ENCODE peak calls at places on chromosomes 2 and 18, in seven cellular contexts. G, K, R, F, M, O and D are unnamed samples.

GRCh38 chr2:13021470-13021957 is 304.8 kb downstream of the TRIB2 start:
- DNase-seq in G (no peak), K (no peak), R (no peak), F (no peak), M (peak), O (no peak), D (no peak)

GRCh38 chr2:164617466-164617865 is 3.8 kb downstream of the GRB14 start:
- DNase-seq in G (no peak), K (no peak), R (no peak), F (no peak), M (peak), O (no peak), D (no peak)

GRCh38 chr2:165793779-165794519 is at the start of gene GALNT3:
- DNase-seq in G (no peak), K (no peak), R (no peak), F (peak), M (no peak), O (peak), D (no peak)

GRCh38 chr18:11119550-11119949 is 29.8 kb downstream of the PIEZO2 start:
- DNase-seq in G (no peak), K (no peak), R (no peak), F (no peak), M (no peak), O (no peak), D (peak)

GRCh38 chr2:190533175-190533967 is 1.2 kb downstream of the NEMP2 start:
- DNase-seq in G (no peak), K (no peak), R (no peak), F (no peak), M (peak), O (no peak), D (peak)

GRCh38 chr2:7792031-7792651 is 874.9 kb downstream of the RNF144A start:
- DNase-seq in G (no peak), K (no peak), R (no peak), F (peak), M (peak), O (no peak), D (no peak)

GRCh38 chr2:88355486-88355885 is 97.0 kb downstream of the FOXI3 start:
- DNase-seq in G (no peak), K (no peak), R (no peak), F (no peak), M (no peak), O (peak), D (no peak)

GRCh38 chr2:232300894-232301387 is 77.6 kb upstream of the ALPP start:
- DNase-seq in G (peak), K (peak), R (no peak), F (peak), M (peak), O (no peak), D (peak)

GRCh38 chr2:227789803-227790202 is 23.8 kb upstream of the CCL20 start:
- DNase-seq in G (no peak), K (peak), R (no peak), F (no peak), M (peak), O (no peak), D (peak)

GRCh38 chr2:172395503-172395902 is 31.9 kb upstream of the ITGA6 start:
- DNase-seq in G (no peak), K (peak), R (no peak), F (no peak), M (no peak), O (no peak), D (no peak)

GRCh38 chr18:68445131-68445530 is 269.8 kb downstream of the TMX3 start:
- DNase-seq in G (no peak), K (no peak), R (no peak), F (no peak), M (no peak), O (no peak), D (no peak)

GRCh38 chr2:32946314-32947075 is at the start of gene LTBP1:
- DNase-seq in G (peak), K (peak), R (peak), F (peak), M (peak), O (peak), D (peak)

GRCh38 chr2:16100006-16100405 is 159.7 kb downstream of the MYCN start:
- DNase-seq in G (peak), K (no peak), R (no peak), F (peak), M (no peak), O (no peak), D (no peak)

GRCh38 chr2:30346475-30347169 is 100.4 kb upstream of the LCLAT1 start:
- DNase-seq in G (no peak), K (no peak), R (no peak), F (peak), M (no peak), O (peak), D (no peak)

GRCh38 chr2:15667579-15668556 is 76.2 kb downstream of the DDX1 start:
- DNase-seq in G (no peak), K (peak), R (no peak), F (no peak), M (peak), O (no peak), D (peak)

GRCh38 chr2:61135510-61135909 is 26.5 kb upstream of the C2orf74 start:
- DNase-seq in G (no peak), K (peak), R (peak), F (peak), M (peak), O (no peak), D (peak)

GRCh38 chr2:240479561-240479960 is 44.1 kb downstream of the GPC1 start:
- DNase-seq in G (no peak), K (no peak), R (no peak), F (peak), M (no peak), O (no peak), D (no peak)

GRCh38 chr2:7118606-7119503 is 201.6 kb downstream of the RNF144A start:
- DNase-seq in G (peak), K (peak), R (peak), F (peak), M (peak), O (peak), D (peak)

GRCh38 chr2:67290451-67290991 is 106.6 kb upstream of the ETAA1 start:
- DNase-seq in G (no peak), K (peak), R (peak), F (no peak), M (peak), O (no peak), D (peak)

GRCh38 chr18:51867767-51868166 is 472.2 kb upstream of the DCC start:
- DNase-seq in G (no peak), K (peak), R (peak), F (peak), M (peak), O (peak), D (peak)

GRCh38 chr2:23803965-23804542 is 122.9 kb downstream of the ATAD2B start:
- DNase-seq in G (peak), K (peak), R (no peak), F (peak), M (peak), O (peak), D (peak)

GRCh38 chr2:15273452-15273851 is 287.7 kb downstream of the NBAS start:
- DNase-seq in G (no peak), K (no peak), R (no peak), F (no peak), M (no peak), O (no peak), D (no peak)

GRCh38 chr2:28413152-28413895 is 20.7 kb downstream of the FOSL2 start:
- DNase-seq in G (no peak), K (peak), R (no peak), F (no peak), M (peak), O (peak), D (no peak)

GRCh38 chr2:189179607-189179979 is at the start of gene COL5A2:
- DNase-seq in G (peak), K (peak), R (peak), F (peak), M (peak), O (peak), D (peak)

GRCh38 chr2:136492901-136493300 is 272.4 kb upstream of the THSD7B start:
- DNase-seq in G (no peak), K (no peak), R (no peak), F (no peak), M (no peak), O (no peak), D (no peak)

DNA sequence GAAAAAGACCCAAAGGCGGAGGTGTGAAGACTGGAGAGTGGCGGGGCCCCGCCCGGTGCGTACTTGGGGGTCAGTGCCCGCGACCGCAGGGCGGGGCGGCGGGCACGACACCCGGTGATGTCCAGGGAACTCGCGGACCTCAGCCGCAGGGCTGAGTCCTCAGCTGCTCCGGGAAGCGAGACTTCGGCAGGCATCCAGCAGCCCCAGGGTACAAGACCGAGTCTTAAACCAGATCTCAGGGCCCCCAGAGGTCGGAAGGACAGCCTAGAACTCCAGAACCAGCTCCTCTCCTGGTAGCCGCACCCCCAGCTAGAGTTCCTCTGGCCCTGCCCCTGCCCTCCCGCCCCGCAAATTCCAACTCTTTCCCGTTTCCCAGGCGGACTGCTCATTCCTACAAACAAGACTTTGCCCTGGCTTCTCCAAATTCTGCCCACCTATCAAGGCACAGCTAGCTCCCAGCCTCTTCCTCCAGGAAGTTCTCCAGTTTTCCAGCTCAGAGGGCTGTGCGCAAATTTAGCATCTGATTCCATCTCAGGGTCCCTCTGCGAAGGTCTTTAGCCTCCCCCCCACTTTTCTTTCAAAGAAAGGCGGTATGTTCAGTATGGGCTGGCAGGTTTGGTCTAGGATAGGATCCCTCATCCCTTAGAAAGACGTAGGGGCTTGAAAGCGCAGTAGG is 26.0 kb upstream of the NOTO start:
- DNase-seq in G (no peak), K (no peak), R (no peak), F (peak), M (peak), O (peak), D (no peak)
- TF ChIP-seq CTCF in G (no peak), K (no peak), R (no peak), F (no peak), M (no peak), O (no peak), D (no peak)

GRCh38 chr18:37491526-37491925 is 74.1 kb downstream of the CELF4 start:
- DNase-seq in G (no peak), K (no peak), R (no peak), F (no peak), M (no peak), O (no peak), D (no peak)

GRCh38 chr18:37492952-37493351 is 72.6 kb downstream of the CELF4 start:
- DNase-seq in G (no peak), K (no peak), R (no peak), F (no peak), M (no peak), O (no peak), D (no peak)

GRCh38 chr18:37494406-37494805 is 71.2 kb downstream of the CELF4 start:
- DNase-seq in G (no peak), K (no peak), R (no peak), F (no peak), M (no peak), O (no peak), D (no peak)

GRCh38 chr18:37495354-37495753 is 70.2 kb downstream of the CELF4 start:
- DNase-seq in G (no peak), K (no peak), R (no peak), F (no peak), M (no peak), O (no peak), D (no peak)

DNA sequence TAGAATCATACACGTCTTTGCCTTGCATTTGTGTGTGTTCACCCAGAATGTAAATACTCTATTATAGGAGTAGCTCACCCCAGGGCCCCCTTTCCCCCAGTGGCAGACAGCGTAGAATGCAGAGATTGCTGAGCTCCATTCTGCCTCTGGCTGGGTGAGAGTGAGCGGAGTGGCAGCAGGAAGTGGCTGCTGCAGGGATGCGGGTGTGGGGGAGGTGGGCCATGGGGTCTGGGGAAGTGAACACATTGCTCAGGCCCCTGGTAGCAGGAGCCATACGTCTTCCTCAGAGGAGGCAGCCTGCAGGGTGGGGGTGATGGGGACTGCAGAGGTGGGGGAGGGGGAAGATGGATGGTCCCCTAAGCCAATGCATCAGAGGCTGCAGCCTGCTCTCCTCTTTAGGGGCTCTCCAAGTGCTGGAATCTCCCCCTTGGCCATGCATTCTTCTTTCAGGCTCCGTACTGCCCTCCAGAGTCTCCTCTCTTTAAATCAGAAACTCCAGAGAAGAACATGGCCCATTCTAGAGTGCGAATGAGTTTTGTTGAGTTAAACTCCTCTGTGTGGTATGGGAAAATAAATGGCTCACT is 72.2 kb downstream of the CELF4 start:
- DNase-seq in G (no peak), K (no peak), R (no peak), F (no peak), M (no peak), O (no peak), D (no peak)
- TF ChIP-seq CTCF in G (no peak), K (no peak), R (no peak), F (no peak), M (no peak), O (no peak), D (no peak)

GRCh38 chr2:96105152-96105915 is 11.0 kb downstream of the ADRA2B start:
- DNase-seq in G (no peak), K (no peak), R (no peak), F (no peak), M (no peak), O (no peak), D (no peak)
- TF ChIP-seq CTCF in G (no peak), K (no peak), R (no peak), F (no peak), M (no peak), O (no peak), D (no peak)

GRCh38 chr18:75314117-75314516 is 103.5 kb downstream of the TSHZ1 start:
- DNase-seq in G (no peak), K (no peak), R (no peak), F (no peak), M (no peak), O (no peak), D (no peak)
- TF ChIP-seq CTCF in G (no peak), K (peak), R (no peak), F (no peak), M (peak), O (peak), D (peak)

GRCh38 chr2:36174920-36175319 is 180.7 kb upstream of the CRIM1 start:
- DNase-seq in G (no peak), K (no peak), R (no peak), F (no peak), M (no peak), O (no peak), D (no peak)

GRCh38 chr2:36178384-36178783 is 177.2 kb upstream of the CRIM1 start:
- DNase-seq in G (no peak), K (no peak), R (peak), F (no peak), M (peak), O (no peak), D (no peak)

GRCh38 chr2:36173760-36174362 is 181.7 kb upstream of the CRIM1 start:
- DNase-seq in G (no peak), K (no peak), R (no peak), F (no peak), M (no peak), O (no peak), D (no peak)

GRCh38 chr2:36172828-36173227 is 182.8 kb upstream of the CRIM1 start:
- DNase-seq in G (no peak), K (no peak), R (peak), F (no peak), M (no peak), O (no peak), D (no peak)

GRCh38 chr2:36177282-36177681 is 178.3 kb upstream of the CRIM1 start:
- DNase-seq in G (no peak), K (no peak), R (no peak), F (no peak), M (no peak), O (no peak), D (no peak)
- TF ChIP-seq CTCF in G (no peak), K (no peak), R (no peak), F (no peak), M (no peak), O (no peak), D (no peak)

GRCh38 chr2:99735753-99736152 is 245.9 kb upstream of the REV1 start:
- DNase-seq in G (no peak), K (no peak), R (no peak), F (no peak), M (no peak), O (no peak), D (no peak)

GRCh38 chr2:99737526-99737925 is 247.7 kb upstream of the REV1 start:
- DNase-seq in G (no peak), K (no peak), R (no peak), F (no peak), M (no peak), O (no peak), D (no peak)
- TF ChIP-seq CTCF in G (no peak), K (no peak), R (no peak), F (no peak), M (no peak), O (no peak), D (no peak)

DNA sequence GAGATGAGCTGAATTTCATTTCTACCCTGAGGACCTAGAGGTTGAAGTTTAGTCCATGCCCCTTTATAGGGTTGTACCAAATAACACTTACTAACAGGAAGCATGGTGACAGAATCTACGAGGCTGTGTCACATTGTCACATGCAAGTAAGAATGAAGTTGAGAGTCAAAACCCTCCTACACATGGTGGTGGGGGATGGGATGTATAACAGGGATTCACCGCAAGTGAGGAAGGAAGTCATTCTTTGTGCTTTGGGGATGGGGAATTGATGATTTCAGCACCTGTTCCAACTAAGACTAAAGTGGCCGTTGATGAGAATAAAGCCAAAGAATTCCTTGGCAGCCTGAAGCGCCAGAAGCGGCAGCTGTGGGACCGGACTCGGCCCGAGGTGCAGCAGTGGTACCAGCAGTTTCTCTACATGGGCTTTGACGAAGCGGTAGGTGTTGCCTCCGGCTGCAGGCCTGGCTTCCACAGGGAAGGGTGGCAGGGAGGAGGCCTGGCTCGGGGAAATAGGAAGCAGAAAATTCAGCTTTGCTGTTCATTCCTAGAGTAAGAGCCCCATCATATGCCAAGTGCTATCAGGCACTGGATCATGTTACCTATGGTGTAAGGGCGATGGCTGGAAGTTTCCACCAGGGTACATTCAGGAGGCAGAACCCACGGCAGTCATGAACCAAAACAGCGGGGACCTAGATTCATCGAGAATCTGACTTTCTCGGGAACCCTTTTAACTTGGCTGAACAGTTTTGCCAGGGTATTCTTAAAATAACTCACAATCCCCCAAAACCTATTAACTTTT is 120.3 kb downstream of the UXS1 start:
- DNase-seq in G (no peak), K (no peak), R (no peak), F (no peak), M (no peak), O (no peak), D (no peak)
- TF ChIP-seq CTCF in G (no peak), K (no peak), R (no peak), F (no peak), M (no peak), O (no peak), D (no peak)